ENCODE peak calls at places on chromosomes 6 and 20, in five cellular contexts. N is H4; M is pancreas; I is stimulated activated CD4-positive, alpha-beta T cell treated with anti-CD3 and anti-CD28 coated beads, Interleukin-4, amount 100 ng/mL, for 4 hours; Q is RWPE1. G is an unnamed sample.

GRCh38 chr6:42889815-42890214 is 10.4 kb downstream of the RPL7L1 start:
- DNase-seq in N (peak), M (no peak), I (no peak), Q (no peak), G (no peak)

GRCh38 chr6:106469882-106470281 is 109.4 kb downstream of the CRYBG1 start:
- DNase-seq in N (no peak), M (no peak), I (no peak), Q (no peak), G (no peak)

GRCh38 chr20:32789896-32790750 is 27.9 kb downstream of the DNMT3B start:
- DNase-seq in N (peak), M (peak), I (peak), Q (peak), G (peak)

GRCh38 chr6:36612101-36612625 is 18.0 kb downstream of the SRSF3 start:
- DNase-seq in N (no peak), M (peak), I (no peak), Q (no peak), G (no peak)

GRCh38 chr6:40816601-40817000 is 222.4 kb downstream of the UNC5CL start:
- DNase-seq in N (no peak), M (no peak), I (no peak), Q (no peak), G (no peak)

GRCh38 chr6:146915671-146916127 is 288.5 kb upstream of the STXBP5 start:
- DNase-seq in N (no peak), M (no peak), I (no peak), Q (no peak), G (no peak)

GRCh38 chr6:126388235-126388634 is 48.3 kb downstream of the CENPW start:
- DNase-seq in N (no peak), M (no peak), I (no peak), Q (no peak), G (no peak)

GRCh38 chr20:60254901-60255411 is 296.7 kb downstream of the CDH26 start:
- DNase-seq in N (peak), M (no peak), I (no peak), Q (peak), G (no peak)

GRCh38 chr20:5164645-5165399 is 38.0 kb downstream of the CDS2 start:
- DNase-seq in N (no peak), M (no peak), I (no peak), Q (no peak), G (no peak)

GRCh38 chr6:7267521-7268091 is 45.4 kb downstream of the SSR1 start:
- DNase-seq in N (peak), M (peak), I (no peak), Q (peak), G (no peak)

GRCh38 chr6:144055121-144055931 is 40.0 kb downstream of the SF3B5 start:
- DNase-seq in N (peak), M (no peak), I (no peak), Q (no peak), G (peak)

GRCh38 chr6:13068558-13069210 is 259.7 kb downstream of the TBC1D7 start:
- DNase-seq in N (no peak), M (no peak), I (no peak), Q (no peak), G (no peak)

GRCh38 chr6:39411465-39411864 is 89.0 kb upstream of the KCNK16 start:
- DNase-seq in N (no peak), M (no peak), I (no peak), Q (no peak), G (no peak)

GRCh38 chr6:125753218-125753936 is 3.9 kb downstream of the HEY2 start:
- DNase-seq in N (no peak), M (no peak), I (no peak), Q (no peak), G (no peak)

GRCh38 chr6:11223296-11223695 is 9.2 kb downstream of the NEDD9 start:
- DNase-seq in N (no peak), M (no peak), I (no peak), Q (no peak), G (no peak)

GRCh38 chr6:41228616-41229015 is 467 bp downstream of the TREML4 start:
- DNase-seq in N (peak), M (no peak), I (no peak), Q (no peak), G (no peak)

GRCh38 chr20:63980317-63980805 is 571 bp upstream of the PRPF6 start:
- DNase-seq in N (no peak), M (no peak), I (no peak), Q (peak), G (no peak)

GRCh38 chr6:136371117-136371696 is 81.6 kb upstream of the BCLAF1 start:
- DNase-seq in N (no peak), M (no peak), I (no peak), Q (no peak), G (no peak)

G was measured in activated T-cell treated with anti-CD3 and anti-CD28 coated beads, Interleukin-2, amount 50 U/mL, for 4 hours.